ENCODE peak calls at places on chromosomes 13 and 19, in four cellular contexts. J, O, G and R are unnamed samples.

GRCh38 chr13:63567031-63567430 is 2151.4 kb upstream of the PCDH20 start:
- DNase-seq in J (no peak), G (no peak), O (no peak), R (no peak)

GRCh38 chr19:58364127-58364526 is 1.6 kb upstream of the ZNF497 start:
- DNase-seq in O (no peak), J (no peak), G (no peak), R (no peak)

GRCh38 chr19:11479470-11480080 is 1.3 kb downstream of the ELAVL3 start:
- DNase-seq in G (no peak), J (no peak), O (peak), R (peak)

GRCh38 chr19:55247621-55248099 is 11.2 kb downstream of the PPP6R1 start:
- DNase-seq in G (no peak), O (no peak), J (no peak), R (no peak)

GRCh38 chr19:10335149-10336053 is 2.1 kb upstream of the RAVER1 start:
- DNase-seq in J (no peak), G (no peak), O (no peak), R (no peak)

GRCh38 chr19:5811117-5811516 is 6.2 kb downstream of the NRTN start:
- DNase-seq in O (no peak), J (no peak), G (no peak), R (no peak)

GRCh38 chr13:37313383-37313782 is 207.9 kb upstream of the CSNK1A1L start:
- DNase-seq in J (peak), G (no peak), O (no peak), R (no peak)

GRCh38 chr13:91078093-91078679 is 269.3 kb upstream of the MIR17HG start:
- DNase-seq in G (no peak), O (no peak), J (peak), R (no peak)

GRCh38 chr19:15299568-15300409 is 32.5 kb downstream of the BRD4 start:
- DNase-seq in O (no peak), J (peak), G (no peak), R (no peak)

GRCh38 chr19:17755977-17756670 is 4.8 kb downstream of the FCHO1 start:
- DNase-seq in O (peak), J (peak), G (peak), R (peak)

GRCh38 chr19:51136891-51137551 is 5.1 kb upstream of the SIGLEC7 start:
- DNase-seq in G (no peak), O (no peak), J (no peak), R (no peak)

GRCh38 chr13:81487151-81487550 is 1146.2 kb upstream of the SPRY2 start:
- DNase-seq in G (no peak), J (no peak), O (no peak), R (no peak)

GRCh38 chr19:16893686-16893990 is 4.8 kb downstream of the F2RL3 start:
- DNase-seq in O (no peak), G (no peak), J (no peak), R (no peak)

GRCh38 chr13:66323695-66324094 is 906.4 kb downstream of the PCDH9 start:
- DNase-seq in O (no peak), J (no peak), G (no peak), R (no peak)

GRCh38 chr19:46984077-46985010 is 35.3 kb upstream of the NPAS1 start:
- DNase-seq in G (no peak), J (peak), O (no peak), R (no peak)

GRCh38 chr19:11324079-11324661 is 15.3 kb downstream of the RAB3D start:
- DNase-seq in O (peak), G (no peak), J (peak), R (peak)

GRCh38 chr19:50668416-50669318 is 19.4 kb downstream of the C19orf81 start:
- DNase-seq in G (no peak), J (no peak), O (no peak), R (no peak)

GRCh38 chr13:33025220-33025744 is 9.1 kb downstream of the KL start:
- DNase-seq in O (no peak), G (no peak), J (no peak), R (no peak)

GRCh38 chr13:38582133-38582532 is 104.7 kb upstream of the FREM2 start:
- DNase-seq in O (no peak), J (peak), G (no peak), R (no peak)

GRCh38 chr19:23310729-23311211 is 60.6 kb upstream of the ZNF724 start:
- DNase-seq in G (no peak), J (no peak), O (no peak), R (no peak)

GRCh38 chr19:3403489-3404323 is 37.3 kb downstream of the NFIC start:
- DNase-seq in O (no peak), J (peak), G (no peak), R (no peak)

GRCh38 chr19:39405261-39405912 is 1.3 kb upstream of the ZFP36 start:
- DNase-seq in O (no peak), G (peak), J (no peak), R (no peak)

GRCh38 chr19:17079710-17080440 is 4.3 kb downstream of the MYO9B start:
- DNase-seq in O (peak), G (no peak), J (peak), R (peak)

GRCh38 chr19:11361771-11362731 is 6.8 kb downstream of the PLPPR2 start:
- DNase-seq in O (no peak), G (no peak), J (no peak), R (no peak)

GRCh38 chr13:32811297-32811800 is 204.9 kb upstream of the KL start:
- DNase-seq in G (peak), J (no peak), O (peak), R (peak)

GRCh38 chr13:113591750-113592149 is 7.2 kb downstream of the TFDP1 start:
- DNase-seq in G (no peak), O (no peak), J (no peak), R (no peak)

GRCh38 chr13:106567421-106568224 is at the start of gene ARGLU1:
- DNase-seq in J (peak), O (peak), G (peak), R (peak)

GRCh38 chr19:8256276-8257051 is 47.3 kb downstream of the CERS4 start:
- DNase-seq in O (no peak), J (no peak), G (no peak), R (no peak)

GRCh38 chr13:110113284-110113764 is 193.6 kb downstream of the COL4A1 start:
- DNase-seq in J (no peak), G (no peak), O (no peak), R (no peak)

GRCh38 chr19:17078038-17078919 is 2.7 kb downstream of the MYO9B start:
- DNase-seq in G (no peak), J (no peak), O (no peak), R (peak)

GRCh38 chr19:40433391-40434216 is 7.8 kb upstream of the SERTAD1 start:
- DNase-seq in O (peak), G (peak), J (peak), R (peak)

GRCh38 chr13:76481738-76482137 is 404.5 kb downstream of the KCTD12 start:
- DNase-seq in G (no peak), J (no peak), O (no peak), R (no peak)

GRCh38 chr13:78600317-78600899 is 2.9 kb downstream of the POU4F1 start:
- DNase-seq in G (no peak), J (peak), O (no peak), R (no peak)

GRCh38 chr13:33176526-33176925 is 109.0 kb downstream of the STARD13 start:
- DNase-seq in J (peak), G (no peak), O (no peak), R (no peak)

GRCh38 chr19:41308450-41309224 is 1.3 kb upstream of the CCDC97 start:
- DNase-seq in J (peak), G (peak), O (peak), R (peak)

GRCh38 chr13:114047358-114047881 is 73.5 kb upstream of the C13orf46 start:
- DNase-seq in O (no peak), J (no peak), G (no peak), R (no peak)

GRCh38 chr13:76884571-76885202 is 1.5 kb downstream of the KCTD12 start:
- DNase-seq in O (no peak), J (peak), G (no peak), R (no peak)

GRCh38 chr19:1854032-1854541 is 5.8 kb upstream of the REXO1 start:
- DNase-seq in G (no peak), J (no peak), O (no peak), R (no peak)